ENCODE peak calls at places on chromosomes 4 and X, in eight cellular contexts. Q, F, I, M, B, O, E and X are unnamed samples.
A peak's percentile ranks its signal among the peaks of the same experiment; 100 is the strongest.

GRCh38 chr4:25085621-25086020 is 54.9 kb upstream of the LGI2 start:
- DNase-seq in Q (no peak), E (no peak), M (no peak), O (no peak), F (no peak), B (peak; percentile 37), I (peak; percentile 33), X (no peak)

GRCh38 chrX:68508799-68509198 is 9.9 kb downstream of the YIPF6 start:
- DNase-seq in I (no peak), M (no peak), Q (no peak), E (no peak), O (no peak), F (no peak), B (no peak), X (no peak)

GRCh38 chrX:29690061-29690460 is 525.3 kb upstream of the MAGEB2 start:
- DNase-seq in E (no peak), O (no peak), B (no peak), I (no peak), M (no peak), Q (no peak), F (no peak), X (no peak)

GRCh38 chr4:101039367-101039766 is 308.0 kb downstream of the PPP3CA start:
- DNase-seq in F (no peak), B (no peak), Q (no peak), I (no peak), O (no peak), M (no peak), E (no peak), X (no peak)

GRCh38 chr4:25486171-25486570 is 109.1 kb downstream of the ANAPC4 start:
- DNase-seq in M (no peak), Q (no peak), E (no peak), B (no peak), F (no peak), I (no peak), O (no peak), X (no peak)

GRCh38 chr4:111323496-111323895 is 700.6 kb upstream of the PITX2 start:
- DNase-seq in I (no peak), F (no peak), M (no peak), B (no peak), Q (no peak), E (no peak), O (no peak), X (no peak)

GRCh38 chr4:138178566-138178965 is 63.6 kb downstream of the SLC7A11 start:
- DNase-seq in O (no peak), F (no peak), B (no peak), M (no peak), Q (no peak), E (no peak), I (no peak), X (no peak)

GRCh38 chr4:152734015-152734698 is 45.4 kb downstream of the TIGD4 start:
- DNase-seq in O (no peak), I (no peak), Q (no peak), F (no peak), M (no peak), E (no peak), B (no peak), X (no peak)

GRCh38 chrX:332496-332860 is 13.9 kb upstream of the GTPBP6 start:
- DNase-seq in E (no peak), B (no peak), M (peak; percentile 13), I (no peak), O (no peak), F (no peak), Q (no peak), X (no peak)

GRCh38 chr4:58191086-58191485 is 1080.9 kb upstream of the IGFBP7 start:
- DNase-seq in B (no peak), E (no peak), M (no peak), Q (no peak), I (no peak), F (no peak), O (no peak), X (no peak)

GRCh38 chr4:57051524-57051923 is 58.7 kb downstream of the IGFBP7 start:
- DNase-seq in O (no peak), F (no peak), B (no peak), E (no peak), I (no peak), M (no peak), Q (no peak), X (no peak)

GRCh38 chr4:128220286-128221235 is 67.1 kb downstream of the PGRMC2 start:
- DNase-seq in F (no peak), M (no peak), E (no peak), I (no peak), B (no peak), O (no peak), Q (no peak), X (no peak)

GRCh38 chr4:153393397-153393796 is 48.9 kb downstream of the MND1 start:
- DNase-seq in O (no peak), I (peak; percentile 60), B (no peak), F (no peak), M (no peak), E (no peak), Q (no peak), X (peak; percentile 90)

GRCh38 chr4:2702361-2702760 is 53.8 kb downstream of the TNIP2 start:
- DNase-seq in B (no peak), F (no peak), I (no peak), E (no peak), O (no peak), Q (no peak), M (no peak), X (no peak)

GRCh38 chrX:2511326-2511725 is 10.6 kb upstream of the DHRSX start:
- DNase-seq in F (no peak), E (no peak), Q (no peak), B (no peak), I (no peak), M (no peak), O (no peak), X (no peak)

GRCh38 chr4:169716677-169717076 is 41.1 kb downstream of the HPF1 start:
- DNase-seq in F (no peak), B (no peak), O (no peak), M (no peak), Q (no peak), E (no peak), I (no peak), X (no peak)

GRCh38 chr4:70530997-70531396 is 12.6 kb downstream of the AMTN start:
- DNase-seq in B (no peak), O (no peak), F (no peak), M (no peak), Q (no peak), I (no peak), E (no peak), X (no peak)

GRCh38 chr4:39320381-39321115 is 45.6 kb downstream of the RFC1 start:
- DNase-seq in B (no peak), O (no peak), M (no peak), F (no peak), Q (no peak), I (no peak), E (no peak), X (no peak)

GRCh38 chrX:47215291-47215900 is 3.1 kb upstream of the CDK16 start:
- DNase-seq in M (no peak), Q (no peak), O (no peak), I (no peak), F (no peak), B (no peak), E (no peak), X (peak; percentile 47)

GRCh38 chrX:80765226-80765625 is 44.5 kb downstream of the BRWD3 start:
- DNase-seq in O (no peak), I (no peak), F (no peak), M (no peak), Q (no peak), E (no peak), B (no peak), X (no peak)

DNA sequence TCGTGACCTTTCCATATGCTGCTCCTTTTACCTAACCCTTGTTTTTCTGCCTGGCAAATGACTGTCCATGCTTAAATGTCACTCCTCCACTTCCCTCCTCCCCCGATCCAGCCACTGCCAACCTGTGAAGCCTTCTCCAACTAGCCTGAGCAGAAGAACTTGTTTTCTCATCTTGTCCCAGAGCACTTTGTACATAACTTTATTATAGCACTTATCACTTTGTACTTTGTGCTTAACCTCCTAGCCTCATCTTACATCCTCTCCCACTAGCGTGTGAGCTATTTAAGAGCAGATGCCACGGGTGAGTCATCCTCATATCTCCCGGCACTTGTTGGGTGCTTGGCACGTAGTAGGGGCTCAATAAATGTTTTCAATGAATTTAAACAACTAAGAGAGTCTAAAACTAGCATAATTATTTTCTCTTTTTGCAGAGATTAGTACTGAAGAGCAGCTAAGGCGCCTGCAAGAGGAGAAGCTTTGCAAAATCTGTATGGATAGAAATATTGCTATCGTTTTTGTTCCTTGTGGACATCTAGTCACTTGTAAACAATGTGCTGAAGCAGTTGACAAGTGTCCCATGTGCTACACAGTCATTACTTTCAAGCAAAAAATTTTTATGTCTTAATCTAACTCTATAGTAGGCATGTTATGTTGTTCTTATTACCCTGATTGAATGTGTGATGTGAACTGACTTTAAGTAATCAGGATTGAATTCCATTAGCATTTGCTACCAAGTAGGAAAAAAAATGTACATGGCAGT is 46.9 kb downstream of the XIAP start:
- DNase-seq in O (no peak), I (no peak), F (no peak), Q (peak; percentile 46), M (no peak), E (no peak), B (no peak), X (no peak)
- TF ChIP-seq CTCF in O (no peak), I (no peak), F (no peak), Q (no peak), M (no peak), E (no peak), B (no peak), X (no peak)

DNA sequence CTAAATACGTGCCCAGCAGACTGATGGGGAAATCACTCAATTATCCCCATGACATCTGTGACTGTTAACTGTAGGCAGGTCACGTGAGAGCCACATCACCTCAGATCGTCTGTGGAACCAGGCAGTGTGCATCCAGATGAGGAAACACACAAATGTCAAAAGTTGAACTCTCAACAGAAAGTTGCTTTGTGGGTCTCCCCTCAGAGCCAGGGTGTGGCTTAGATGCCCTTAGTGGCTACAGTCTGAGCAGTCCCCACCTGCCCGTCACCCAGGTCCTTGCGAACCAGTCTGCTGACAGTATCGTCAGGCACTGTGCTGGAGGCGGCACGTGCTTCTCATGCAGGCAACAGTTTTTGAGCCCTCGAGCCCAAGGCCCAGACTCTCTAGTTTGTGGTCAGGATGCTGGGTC is 10.8 kb downstream of the TMEM187 start:
- DNase-seq in B (no peak), E (no peak), F (no peak), I (no peak), O (no peak), Q (no peak), M (no peak), X (no peak)
- H3K4me1 ChIP-seq in B (no peaks in the 10 kb centered on the region), E (peaks cover 57% of the 10 kb centered on the region), F (peaks cover 18% of the 10 kb centered on the region), I (peaks cover 9% of the 10 kb centered on the region), O (no peaks in the 10 kb centered on the region), Q (no peaks in the 10 kb centered on the region), M (peaks cover 9% of the 10 kb centered on the region), X (peaks cover 3% of the 10 kb centered on the region)

GRCh38 chrX:149704664-149705063 is 7.2 kb upstream of the MAGEA11 start:
- DNase-seq in B (no peak), Q (no peak), M (no peak), E (no peak), F (no peak), O (no peak), I (no peak), X (no peak)
- H3K4me3 ChIP-seq in B (no peak overlapping the region), Q (no peak overlapping the region), M (no peak overlapping the region), E (no peak overlapping the region), F (no peak overlapping the region), O (no peak overlapping the region), I (no peak overlapping the region), X (no peak overlapping the region)

DNA sequence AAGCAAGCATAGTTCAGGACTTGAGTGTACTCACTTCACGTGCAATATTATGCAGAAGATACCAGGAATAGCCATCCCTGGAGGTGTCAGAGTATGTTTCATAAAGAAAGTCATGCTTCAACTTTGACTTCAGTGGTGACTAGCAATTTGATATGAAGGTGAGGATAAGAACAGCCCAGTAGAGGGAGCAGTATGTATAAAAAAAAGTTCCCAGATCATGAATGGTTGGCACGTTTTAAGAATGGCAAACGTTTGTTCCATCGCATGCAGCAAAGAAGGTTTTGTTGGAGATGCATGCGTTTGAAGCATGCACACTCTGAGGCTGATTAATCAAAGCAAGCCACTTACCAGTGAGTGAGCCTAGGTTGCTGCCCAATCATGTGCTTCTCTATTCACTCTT is 33.5 kb upstream of the SLITRK4 start:
- DNase-seq in Q (no peak), E (no peak), M (no peak), B (no peak), O (no peak), F (no peak), I (no peak), X (no peak)
- TF ChIP-seq CTCF in Q (no peak), E (no peak), M (no peak), B (no peak), O (no peak), F (no peak), I (no peak), X (no peak)